ENCODE peak calls at places on chromosomes 16 and 17, in eight cellular contexts. K is Calu3, Q is fibroblast of the conjunctiva, R is endodermal cell, E is A172, U is ovary, B is anterior cingulate cortex, N is fibroblast of pulmonary artery. G is an unnamed sample.

GRCh38 chr17:78316867-78317816 is 42.7 kb downstream of the SOCS3 start:
- DNase-seq in U (peak; percentile 34), B (no peak), K (peak; percentile 82), N (peak; percentile 48), R (peak; percentile 96), E (peak; percentile 45), Q (no peak), G (peak; percentile 70)

GRCh38 chr16:69187387-69187890 is 475 bp downstream of the SNTB2 start:
- DNase-seq in K (peak; percentile 60), E (no peak), Q (no peak), U (peak; percentile 65), B (no peak), N (peak; percentile 38), R (peak; percentile 81), G (no peak)

GRCh38 chr17:4375039-4375748 is 8.7 kb upstream of the UBE2G1 start:
- DNase-seq in U (no peak), E (no peak), N (no peak), B (no peak), K (no peak), R (no peak), Q (no peak), G (peak; percentile 70)

GRCh38 chr17:27817731-27818130 is 17.4 kb upstream of the NOS2 start:
- DNase-seq in R (no peak), N (peak; percentile 28), Q (no peak), E (no peak), K (no peak), U (no peak), B (no peak), G (no peak)

GRCh38 chr17:37518816-37519215 is 29.1 kb downstream of the DUSP14 start:
- DNase-seq in Q (no peak), K (no peak), R (no peak), E (peak; percentile 15), N (no peak), B (no peak), U (no peak), G (no peak)

GRCh38 chr17:44402564-44403172 is 13.2 kb upstream of the ITGA2B start:
- DNase-seq in E (no peak), K (no peak), Q (no peak), B (no peak), N (no peak), U (no peak), R (no peak), G (no peak)

GRCh38 chr17:77824780-77825280 is 133.7 kb upstream of the TNRC6C start:
- DNase-seq in R (no peak), E (no peak), K (no peak), U (no peak), B (no peak), Q (no peak), N (no peak), G (no peak)

GRCh38 chr17:73368085-73368631 is 56.4 kb upstream of the CDC42EP4 start:
- DNase-seq in B (no peak), Q (no peak), R (no peak), U (no peak), E (no peak), K (no peak), N (no peak), G (no peak)

GRCh38 chr17:28347261-28347891 is 10.0 kb downstream of the POLDIP2 start:
- DNase-seq in N (peak; percentile 96), K (peak; percentile 63), Q (peak; percentile 61), B (no peak), E (peak; percentile 98), R (peak; percentile 75), U (no peak), G (no peak)

GRCh38 chr17:69878661-69879060 is 196.4 kb upstream of the KCNJ16 start:
- DNase-seq in Q (no peak), U (no peak), B (no peak), R (no peak), K (no peak), E (no peak), N (peak; percentile 55), G (no peak)

GRCh38 chr17:56121661-56122060 is 31.6 kb upstream of the ANKFN1 start:
- DNase-seq in B (no peak), Q (no peak), K (no peak), U (no peak), R (no peak), N (no peak), E (no peak), G (no peak)

GRCh38 chr16:50455288-50455845 is 86.6 kb upstream of the BRD7 start:
- DNase-seq in N (no peak), Q (no peak), K (no peak), B (no peak), R (no peak), E (no peak), U (no peak), G (no peak)

GRCh38 chr16:12159028-12159427 is 182.5 kb downstream of the SNX29 start:
- DNase-seq in N (no peak), E (no peak), R (peak; percentile 72), U (no peak), K (no peak), B (no peak), Q (no peak), G (no peak)

GRCh38 chr16:68229431-68230175 is 6.3 kb downstream of the ESRP2 start:
- DNase-seq in R (peak; percentile 84), Q (peak; percentile 51), B (peak; percentile 27), K (peak; percentile 63), E (peak; percentile 33), U (peak; percentile 37), N (peak; percentile 76), G (peak; percentile 67)

GRCh38 chr17:41695134-41695661 is 6.5 kb downstream of the EIF1 start:
- DNase-seq in K (no peak), N (no peak), Q (no peak), U (no peak), E (no peak), B (no peak), R (peak; percentile 67), G (no peak)

GRCh38 chr17:8126306-8127066 is 2.6 kb upstream of the HES7 start:
- DNase-seq in B (peak; percentile 37), N (no peak), R (peak; percentile 89), Q (no peak), U (peak; percentile 56), E (peak; percentile 23), K (peak; percentile 43), G (peak; percentile 80)

GRCh38 chr16:85025781-85026653 is 1.6 kb upstream of the KIAA0513 start:
- DNase-seq in K (no peak), Q (no peak), E (no peak), B (no peak), U (no peak), R (no peak), N (no peak), G (no peak)

GRCh38 chr17:3535253-3535995 is 22.2 kb downstream of the TRPV3 start:
- DNase-seq in B (peak; percentile 78), N (peak; percentile 81), K (peak; percentile 25), Q (peak; percentile 55), E (no peak), U (peak; percentile 81), R (peak; percentile 94), G (peak; percentile 90)

GRCh38 chr16:14193316-14193871 is 122.3 kb downstream of the MRTFB start:
- DNase-seq in B (no peak), K (no peak), N (no peak), Q (no peak), E (no peak), U (no peak), R (no peak), G (peak; percentile 66)

GRCh38 chr16:50399411-50399810 is 30.6 kb upstream of the BRD7 start:
- DNase-seq in U (no peak), Q (no peak), E (no peak), N (no peak), B (no peak), R (no peak), K (no peak), G (no peak)

GRCh38 chr17:4901108-4901647 is 1.7 kb downstream of the CHRNE start:
- DNase-seq in Q (no peak), R (no peak), U (no peak), N (no peak), B (no peak), K (no peak), E (no peak), G (no peak)

GRCh38 chr16:4780235-4780634 is 7.9 kb downstream of the SEPTIN12 start:
- DNase-seq in E (peak; percentile 48), B (no peak), U (no peak), R (no peak), Q (no peak), N (no peak), K (no peak), G (no peak)

GRCh38 chr16:89210904-89211515 is 6.5 kb upstream of the ZNF778 start:
- DNase-seq in R (no peak), E (peak; percentile 10), N (no peak), Q (no peak), U (no peak), B (no peak), K (no peak), G (no peak)

GRCh38 chr17:51817955-51818354 is 340.6 kb downstream of the CA10 start:
- DNase-seq in E (no peak), Q (no peak), B (no peak), R (no peak), K (no peak), N (no peak), U (no peak), G (no peak)

GRCh38 chr16:73095885-73096341 is 48.0 kb upstream of the ZFHX3 start:
- DNase-seq in E (no peak), U (no peak), Q (no peak), N (peak; percentile 28), K (peak; percentile 28), R (no peak), B (no peak), G (no peak)

GRCh38 chr17:65231662-65232335 is 94.6 kb downstream of the RGS9 start:
- DNase-seq in Q (peak; percentile 37), K (peak; percentile 50), N (peak; percentile 82), E (peak; percentile 91), R (peak; percentile 93), B (peak; percentile 38), U (no peak), G (peak; percentile 78)

GRCh38 chr17:8856869-8857575 is 10.5 kb downstream of the PIK3R6 start:
- DNase-seq in U (no peak), R (peak; percentile 45), K (no peak), Q (no peak), N (no peak), B (no peak), E (no peak), G (no peak)

GRCh38 chr16:88773812-88774291 is 11.2 kb downstream of the PIEZO1 start:
- DNase-seq in B (no peak), Q (peak; percentile 43), R (peak; percentile 83), N (peak; percentile 63), E (peak; percentile 96), U (peak; percentile 71), K (peak; percentile 54), G (no peak)

GRCh38 chr17:78414178-78415162 is 36.0 kb downstream of the PGS1 start:
- DNase-seq in N (no peak), B (no peak), E (no peak), R (no peak), Q (no peak), K (no peak), U (no peak), G (no peak)

GRCh38 chr17:40900819-40901356 is 15.8 kb upstream of the KRT20 start:
- DNase-seq in R (no peak), Q (no peak), K (no peak), U (no peak), B (no peak), N (no peak), E (no peak), G (no peak)

GRCh38 chr16:26301516-26301915 is 609.8 kb downstream of the HS3ST4 start:
- DNase-seq in K (no peak), N (no peak), B (no peak), U (no peak), Q (no peak), E (no peak), R (no peak), G (no peak)

GRCh38 chr17:36527851-36528250 is 6.8 kb downstream of the MYO19 start:
- DNase-seq in K (no peak), R (peak; percentile 38), E (no peak), B (no peak), N (no peak), Q (no peak), U (no peak), G (no peak)

GRCh38 chr16:66150691-66151090 is 215.8 kb upstream of the CDH5 start:
- DNase-seq in R (no peak), B (no peak), K (no peak), U (no peak), Q (no peak), E (no peak), N (no peak), G (no peak)

GRCh38 chr17:82020874-82021727 is 1.6 kb downstream of the CENPX start:
- DNase-seq in R (peak; percentile 85), E (peak; percentile 77), U (peak; percentile 68), B (peak; percentile 82), N (peak; percentile 83), Q (peak; percentile 63), K (peak; percentile 84), G (peak; percentile 71)

G was measured in GM20000.